ENCODE peak calls at places on chromosomes 2 and 18, in nine cellular contexts. A is mesothelial cell of epicardium; T is T-helper 2 cell treated with Interferon-gamma antibody and Interleukin-4, amounts not matched to agents 5 μg/mL and 100 μg/mL, for 36 hours; P is brain microvascular endothelial cell; O is effector memory CD4-positive, alpha-beta T cell; I is pancreas; N is RCC 7860; F is SK-MEL-5; V is central memory CD8-positive, alpha-beta T cell. D is an unnamed sample.

GRCh38 chr2:98422449-98422848 is 22.2 kb upstream of the INPP4A start:
- DNase-seq in A (no peak), T (no peak), P (no peak), O (no peak), I (no peak), N (no peak), F (no peak), V (no peak), D (no peak)

GRCh38 chr18:12006488-12006840 is 25.2 kb downstream of the IMPA2 start:
- DNase-seq in A (no peak), T (no peak), P (no peak), O (no peak), I (no peak), N (no peak), F (no peak), V (no peak), D (no peak)

GRCh38 chr18:80103231-80103630 is 5.8 kb upstream of the ADNP2 start:
- DNase-seq in A (no peak), T (no peak), P (peak), O (no peak), I (no peak), N (no peak), F (no peak), V (no peak), D (no peak)

GRCh38 chr2:240347373-240347940 is 88.0 kb upstream of the GPC1 start:
- DNase-seq in A (no peak), T (no peak), P (no peak), O (no peak), I (no peak), N (no peak), F (no peak), V (no peak), D (no peak)

GRCh38 chr2:24315669-24316068 is 44.7 kb downstream of the ITSN2 start:
- DNase-seq in A (no peak), T (no peak), P (no peak), O (no peak), I (no peak), N (no peak), F (no peak), V (no peak), D (no peak)

GRCh38 chr2:58870704-58871103 is 629.6 kb upstream of the FANCL start:
- DNase-seq in A (no peak), T (no peak), P (peak), O (no peak), I (no peak), N (no peak), F (peak), V (no peak), D (peak)

GRCh38 chr2:78739282-78739681 is 286.2 kb upstream of the REG3G start:
- DNase-seq in A (no peak), T (no peak), P (no peak), O (no peak), I (no peak), N (no peak), F (no peak), V (no peak), D (no peak)

GRCh38 chr2:69514406-69514805 is 77.2 kb upstream of the NFU1 start:
- DNase-seq in A (no peak), T (no peak), P (peak), O (no peak), I (no peak), N (no peak), F (peak), V (no peak), D (no peak)

GRCh38 chr2:30686000-30686399 is 121.2 kb downstream of the CAPN13 start:
- DNase-seq in A (peak), T (no peak), P (no peak), O (no peak), I (no peak), N (no peak), F (peak), V (no peak), D (no peak)

GRCh38 chr2:41990688-41991087 is 57.1 kb upstream of the PKDCC start:
- DNase-seq in A (no peak), T (no peak), P (peak), O (no peak), I (no peak), N (no peak), F (no peak), V (no peak), D (no peak)

GRCh38 chr18:52054301-52054700 is 285.7 kb upstream of the DCC start:
- DNase-seq in A (no peak), T (no peak), P (no peak), O (no peak), I (no peak), N (no peak), F (peak), V (no peak), D (no peak)

GRCh38 chr2:191811807-191812602 is 34.9 kb downstream of the CAVIN2 start:
- DNase-seq in A (peak), T (no peak), P (peak), O (no peak), I (peak), N (peak), F (peak), V (peak), D (peak)

GRCh38 chr2:128867936-128868636 is 549.4 kb upstream of the HS6ST1 start:
- DNase-seq in A (no peak), T (no peak), P (no peak), O (no peak), I (peak), N (no peak), F (no peak), V (no peak), D (no peak)

GRCh38 chr2:182901748-182902147 is 35.3 kb upstream of the FRZB start:
- DNase-seq in A (no peak), T (no peak), P (no peak), O (no peak), I (no peak), N (no peak), F (no peak), V (no peak), D (no peak)

GRCh38 chr2:138455691-138456090 is 45.9 kb upstream of the SPOPL start:
- DNase-seq in A (no peak), T (no peak), P (no peak), O (no peak), I (no peak), N (no peak), F (peak), V (no peak), D (no peak)

GRCh38 chr18:9810994-9811393 is 74.8 kb upstream of the TXNDC2 start:
- DNase-seq in A (no peak), T (no peak), P (no peak), O (no peak), I (no peak), N (no peak), F (no peak), V (no peak), D (no peak)

GRCh38 chr2:60883896-60884295 is 2.5 kb downstream of the REL start:
- DNase-seq in A (no peak), T (no peak), P (no peak), O (no peak), I (no peak), N (peak), F (no peak), V (no peak), D (no peak)

GRCh38 chr2:189836644-189837043 is 52.4 kb downstream of the PMS1 start:
- DNase-seq in A (no peak), T (no peak), P (peak), O (no peak), I (no peak), N (no peak), F (no peak), V (no peak), D (no peak)

GRCh38 chr2:219037783-219038549 is 3.4 kb downstream of the CFAP65 start:
- DNase-seq in A (no peak), T (no peak), P (no peak), O (no peak), I (no peak), N (no peak), F (no peak), V (no peak), D (no peak)

GRCh38 chr2:174752403-174753037 is 11.8 kb downstream of the CHRNA1 start:
- DNase-seq in A (no peak), T (peak), P (no peak), O (no peak), I (no peak), N (peak), F (no peak), V (no peak), D (peak)

GRCh38 chr2:215454519-215454918 is 18.7 kb upstream of the FN1 start:
- DNase-seq in A (no peak), T (no peak), P (no peak), O (no peak), I (no peak), N (peak), F (peak), V (no peak), D (peak)

GRCh38 chr2:37350034-37350433 is 5.6 kb downstream of the QPCT start:
- DNase-seq in A (no peak), T (no peak), P (no peak), O (no peak), I (peak), N (peak), F (no peak), V (no peak), D (peak)

GRCh38 chr18:50056185-50056584 is 138.8 kb downstream of the MYO5B start:
- DNase-seq in A (no peak), T (no peak), P (no peak), O (no peak), I (no peak), N (no peak), F (no peak), V (no peak), D (no peak)

GRCh38 chr2:104923665-104924064 is 69.8 kb downstream of the POU3F3 start:
- DNase-seq in A (no peak), T (no peak), P (no peak), O (no peak), I (no peak), N (no peak), F (peak), V (no peak), D (peak)

GRCh38 chr2:170255137-170255536 is 77.2 kb downstream of the MYO3B start:
- DNase-seq in A (no peak), T (no peak), P (no peak), O (no peak), I (no peak), N (no peak), F (no peak), V (no peak), D (no peak)